ENCODE peak calls at places on chromosomes 4 and X, in four cellular contexts. One of them, this sample, is unnamed.

GRCh38 chr4:187396106-187396505 is 599.5 kb upstream of the ZFP42 start:
- DNase-seq in NT2/D1: no peak
- DNase-seq in psoas muscle: no peak
- DNase-seq in WTC11: no peak
- DNase-seq in this sample: no peak

GRCh38 chrX:12563121-12563520 is 228.1 kb upstream of the PRPS2 start:
- DNase-seq in NT2/D1: no peak
- DNase-seq in psoas muscle: no peak
- DNase-seq in WTC11: no peak
- DNase-seq in this sample: no peak

GRCh38 chr4:26055855-26056254 is 141.8 kb downstream of the SMIM20 start:
- DNase-seq in NT2/D1: no peak
- DNase-seq in psoas muscle: no peak
- DNase-seq in WTC11: no peak
- DNase-seq in this sample: no peak

GRCh38 chrX:150094375-150094774 is 156.1 kb upstream of the EOLA2 start:
- DNase-seq in NT2/D1: no peak
- DNase-seq in psoas muscle: no peak
- DNase-seq in WTC11: no peak
- DNase-seq in this sample: no peak

GRCh38 chr4:123587983-123588494 is 191.4 kb downstream of the SPRY1 start:
- DNase-seq in NT2/D1: no peak
- DNase-seq in psoas muscle: peak
- DNase-seq in WTC11: no peak
- DNase-seq in this sample: no peak

GRCh38 chr4:76782837-76783236 is 115.1 kb downstream of the SOWAHB start:
- DNase-seq in NT2/D1: no peak
- DNase-seq in psoas muscle: no peak
- DNase-seq in WTC11: no peak
- DNase-seq in this sample: no peak

GRCh38 chr4:148447672-148448071 is 5.5 kb upstream of the NR3C2 start:
- DNase-seq in NT2/D1: no peak
- DNase-seq in psoas muscle: no peak
- DNase-seq in WTC11: no peak
- DNase-seq in this sample: no peak

GRCh38 chrX:155065035-155065734 is 5.8 kb downstream of the CMC4 start:
- DNase-seq in NT2/D1: no peak
- DNase-seq in psoas muscle: no peak
- DNase-seq in WTC11: no peak
- DNase-seq in this sample: no peak

GRCh38 chr4:109410776-109411175 is 22.8 kb upstream of the SEC24B start:
- DNase-seq in NT2/D1: no peak
- DNase-seq in psoas muscle: no peak
- DNase-seq in WTC11: no peak
- DNase-seq in this sample: no peak

GRCh38 chr4:72377491-72378194 is 191.4 kb downstream of the ADAMTS3 start:
- DNase-seq in NT2/D1: no peak
- DNase-seq in psoas muscle: no peak
- DNase-seq in WTC11: no peak
- DNase-seq in this sample: no peak

GRCh38 chr4:156999175-156999517 is 27.5 kb upstream of the PDGFC start:
- DNase-seq in NT2/D1: peak
- DNase-seq in psoas muscle: no peak
- DNase-seq in WTC11: no peak
- DNase-seq in this sample: no peak

GRCh38 chr4:182695009-182695408 is 222.2 kb downstream of the DCTD start:
- DNase-seq in NT2/D1: no peak
- DNase-seq in psoas muscle: no peak
- DNase-seq in WTC11: no peak
- DNase-seq in this sample: no peak

GRCh38 chrX:19799319-19800182 is 87.8 kb downstream of the SH3KBP1 start:
- DNase-seq in NT2/D1: no peak
- DNase-seq in psoas muscle: no peak
- DNase-seq in WTC11: no peak
- DNase-seq in this sample: no peak

GRCh38 chr4:124873361-124874171 is 161.0 kb upstream of the ANKRD50 start:
- DNase-seq in NT2/D1: peak
- DNase-seq in psoas muscle: no peak
- DNase-seq in WTC11: no peak
- DNase-seq in this sample: no peak

GRCh38 chr4:26859762-26860156 is 882 bp upstream of the STIM2 start:
- DNase-seq in NT2/D1: no peak
- DNase-seq in psoas muscle: no peak
- DNase-seq in WTC11: no peak
- DNase-seq in this sample: no peak

This sample was measured in nephron progenitor cell.